ENCODE peak calls at places on chromosomes 1 and 21, in four cellular contexts. One of them, this sample, is unnamed.

GRCh38 chr1:198848206-198848605 is 209.4 kb downstream of the PTPRC start:
- DNase-seq in brain microvascular endothelial cell: no peak
- DNase-seq in dorsolateral prefrontal cortex: no peak
- DNase-seq in GM23338: no peak
- DNase-seq in this sample: no peak

GRCh38 chr1:179424610-179425009 is 58.8 kb downstream of the AXDND1 start:
- DNase-seq in brain microvascular endothelial cell: no peak
- DNase-seq in dorsolateral prefrontal cortex: no peak
- DNase-seq in GM23338: no peak
- DNase-seq in this sample: no peak

GRCh38 chr21:34598931-34599400 is 15.9 kb downstream of the RCAN1 start:
- DNase-seq in brain microvascular endothelial cell: no peak
- DNase-seq in dorsolateral prefrontal cortex: no peak
- DNase-seq in GM23338: no peak
- DNase-seq in this sample: no peak

GRCh38 chr1:238960071-238960470 is 426.3 kb upstream of the CHRM3 start:
- DNase-seq in brain microvascular endothelial cell: peak; percentile 42
- DNase-seq in dorsolateral prefrontal cortex: no peak
- DNase-seq in GM23338: no peak
- DNase-seq in this sample: peak; percentile 94

GRCh38 chr1:923131-923990 is at the start of gene SAMD11:
- DNase-seq in brain microvascular endothelial cell: peak; percentile 74
- DNase-seq in dorsolateral prefrontal cortex: peak; percentile 79
- DNase-seq in GM23338: peak; percentile 71
- DNase-seq in this sample: peak; percentile 52

GRCh38 chr1:22607154-22607553 is 29.3 kb upstream of the C1QA start:
- DNase-seq in brain microvascular endothelial cell: no peak
- DNase-seq in dorsolateral prefrontal cortex: no peak
- DNase-seq in GM23338: peak; percentile 57
- DNase-seq in this sample: no peak

GRCh38 chr21:42716074-42716473 is 62.7 kb downstream of the PDE9A start:
- DNase-seq in brain microvascular endothelial cell: no peak
- DNase-seq in dorsolateral prefrontal cortex: no peak
- DNase-seq in GM23338: no peak
- DNase-seq in this sample: no peak

GRCh38 chr1:218209351-218209861 is 75.7 kb upstream of the RRP15 start:
- DNase-seq in brain microvascular endothelial cell: peak; percentile 51
- DNase-seq in dorsolateral prefrontal cortex: no peak
- DNase-seq in GM23338: no peak
- DNase-seq in this sample: peak; percentile 28

GRCh38 chr1:62238507-62238906 is 43.9 kb downstream of the L1TD1 start:
- DNase-seq in brain microvascular endothelial cell: no peak
- DNase-seq in dorsolateral prefrontal cortex: no peak
- DNase-seq in GM23338: no peak
- DNase-seq in this sample: no peak

GRCh38 chr1:208526726-208527125 is 282.5 kb upstream of the PLXNA2 start:
- DNase-seq in brain microvascular endothelial cell: no peak
- DNase-seq in dorsolateral prefrontal cortex: no peak
- DNase-seq in GM23338: no peak
- DNase-seq in this sample: no peak

GRCh38 chr21:36141513-36141925 is 6.6 kb downstream of the CBR3 start:
- DNase-seq in brain microvascular endothelial cell: peak; percentile 72
- DNase-seq in dorsolateral prefrontal cortex: peak; percentile 67
- DNase-seq in GM23338: peak; percentile 99
- DNase-seq in this sample: no peak

GRCh38 chr1:180178511-180179161 is 24.0 kb downstream of the QSOX1 start:
- DNase-seq in brain microvascular endothelial cell: peak; percentile 38
- DNase-seq in dorsolateral prefrontal cortex: peak; percentile 78
- DNase-seq in GM23338: peak; percentile 85
- DNase-seq in this sample: no peak

GRCh38 chr1:206631085-206631509 is 4.2 kb upstream of the DYRK3 start:
- DNase-seq in brain microvascular endothelial cell: peak; percentile 80
- DNase-seq in dorsolateral prefrontal cortex: no peak
- DNase-seq in GM23338: peak; percentile 96
- DNase-seq in this sample: peak; percentile 80

GRCh38 chr1:153749408-153750005 is 21.7 kb downstream of the INTS3 start:
- DNase-seq in brain microvascular endothelial cell: peak; percentile 75
- DNase-seq in dorsolateral prefrontal cortex: peak; percentile 82
- DNase-seq in GM23338: peak; percentile 88
- DNase-seq in this sample: peak; percentile 34

GRCh38 chr1:243549108-243549507 is 293.3 kb downstream of the SDCCAG8 start:
- DNase-seq in brain microvascular endothelial cell: peak; percentile 77
- DNase-seq in dorsolateral prefrontal cortex: no peak
- DNase-seq in GM23338: no peak
- DNase-seq in this sample: peak; percentile 49

GRCh38 chr1:240737268-240737667 is 125.3 kb upstream of the GREM2 start:
- DNase-seq in brain microvascular endothelial cell: no peak
- DNase-seq in dorsolateral prefrontal cortex: no peak
- DNase-seq in GM23338: no peak
- DNase-seq in this sample: no peak

GRCh38 chr1:154599658-154600057 is 8.3 kb downstream of the ADAR start:
- DNase-seq in brain microvascular endothelial cell: no peak
- DNase-seq in dorsolateral prefrontal cortex: peak; percentile 43
- DNase-seq in GM23338: no peak
- DNase-seq in this sample: no peak

GRCh38 chr1:183931646-183932271 is 105.8 kb downstream of the COLGALT2 start:
- DNase-seq in brain microvascular endothelial cell: peak; percentile 8
- DNase-seq in dorsolateral prefrontal cortex: no peak
- DNase-seq in GM23338: no peak
- DNase-seq in this sample: no peak

GRCh38 chr1:186330758-186331157 is 44.3 kb downstream of the TPR start:
- DNase-seq in brain microvascular endothelial cell: peak; percentile 6
- DNase-seq in dorsolateral prefrontal cortex: no peak
- DNase-seq in GM23338: peak; percentile 62
- DNase-seq in this sample: no peak

GRCh38 chr1:181151378-181152326 is 63.2 kb downstream of the IER5 start:
- DNase-seq in brain microvascular endothelial cell: no peak
- DNase-seq in dorsolateral prefrontal cortex: no peak
- DNase-seq in GM23338: no peak
- DNase-seq in this sample: no peak

GRCh38 chr1:202618387-202619022 is 91.7 kb downstream of the SYT2 start:
- DNase-seq in brain microvascular endothelial cell: peak; percentile 59
- DNase-seq in dorsolateral prefrontal cortex: no peak
- DNase-seq in GM23338: no peak
- DNase-seq in this sample: peak; percentile 26

DNA sequence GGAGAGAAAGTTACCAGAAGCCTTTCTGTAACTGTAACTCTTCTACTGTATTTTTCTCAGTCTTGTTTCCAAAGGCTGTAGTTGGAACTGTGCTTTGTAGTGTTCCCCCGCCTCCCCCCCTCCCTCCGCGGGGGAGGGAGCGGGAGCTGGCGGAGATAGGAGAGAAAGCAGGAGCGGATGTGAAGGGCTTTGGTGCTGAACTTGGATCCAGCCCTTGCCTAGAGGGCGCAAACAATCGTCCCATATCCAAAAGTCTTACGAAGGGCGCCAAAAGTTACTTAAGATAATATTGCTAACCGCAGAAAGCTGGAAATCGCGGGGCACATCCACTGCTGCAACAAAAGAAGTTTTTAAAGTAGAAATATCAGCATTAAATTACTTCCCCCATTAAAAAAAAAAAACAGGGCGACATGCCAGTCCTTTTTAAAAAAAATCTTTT is 2.4 kb upstream of the NFIA start:
- DNase-seq in brain microvascular endothelial cell: peak; percentile 57
- DNase-seq in dorsolateral prefrontal cortex: peak; percentile 77
- DNase-seq in GM23338: peak; percentile 88
- DNase-seq in this sample: peak; percentile 67
- H3K4me3 ChIP-seq in brain microvascular endothelial cell: peak overlapping the region; percentile 42
- H3K4me3 ChIP-seq in dorsolateral prefrontal cortex: peak overlapping the region; percentile 40
- H3K4me3 ChIP-seq in GM23338: peak overlapping the region; percentile 58
- H3K4me3 ChIP-seq in this sample: peak overlapping the region; percentile 27

DNA sequence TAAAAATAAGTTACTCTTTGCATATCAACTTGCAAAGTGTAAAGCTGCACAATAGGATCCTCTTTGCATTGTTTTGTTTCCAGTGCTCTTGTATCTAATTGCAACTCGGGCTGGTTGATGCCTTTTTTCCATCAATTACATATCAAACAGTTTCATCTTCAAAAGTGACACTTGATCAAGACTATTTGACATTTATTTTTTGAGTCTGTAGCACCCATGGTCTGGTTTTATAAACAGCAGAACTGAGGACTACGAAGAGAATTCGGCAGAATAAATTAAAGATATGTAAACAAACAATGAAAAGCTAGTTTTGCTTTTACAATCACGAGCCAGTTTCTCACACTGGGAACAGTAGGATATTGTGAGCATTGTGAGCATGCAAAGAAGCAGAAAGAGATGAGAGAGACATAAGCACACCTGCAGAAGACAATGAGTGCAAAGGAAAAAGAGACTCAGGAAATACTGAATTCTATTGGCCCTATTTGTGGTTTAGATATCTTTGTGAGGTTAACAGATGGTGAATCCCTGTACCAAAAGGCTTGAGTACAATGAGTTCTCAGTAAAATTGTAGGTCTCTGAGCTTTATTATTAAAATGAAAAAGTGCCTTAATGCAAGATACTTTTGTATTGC is 45.4 kb downstream of the RPL5 start:
- DNase-seq in brain microvascular endothelial cell: no peak
- DNase-seq in dorsolateral prefrontal cortex: no peak
- DNase-seq in GM23338: no peak
- DNase-seq in this sample: no peak
- H3K4me3 ChIP-seq in brain microvascular endothelial cell: no peak overlapping the region
- H3K4me3 ChIP-seq in dorsolateral prefrontal cortex: peak overlapping the region; percentile 28
- H3K4me3 ChIP-seq in GM23338: no peak overlapping the region
- H3K4me3 ChIP-seq in this sample: no peak overlapping the region

GRCh38 chr1:40383488-40384412 is 10.2 kb downstream of the SMAP2 start:
- DNase-seq in brain microvascular endothelial cell: no peak
- DNase-seq in dorsolateral prefrontal cortex: no peak
- DNase-seq in GM23338: no peak
- DNase-seq in this sample: peak; percentile 63
- H3K4me3 ChIP-seq in brain microvascular endothelial cell: no peak overlapping the region
- H3K4me3 ChIP-seq in dorsolateral prefrontal cortex: peak overlapping the region; percentile 40
- H3K4me3 ChIP-seq in GM23338: no peak overlapping the region
- H3K4me3 ChIP-seq in this sample: no peak overlapping the region

GRCh38 chr1:165634154-165634921 is 3.3 kb downstream of the MGST3 start:
- DNase-seq in brain microvascular endothelial cell: no peak
- DNase-seq in dorsolateral prefrontal cortex: no peak
- DNase-seq in GM23338: peak; percentile 37
- DNase-seq in this sample: no peak

GRCh38 chr1:165632491-165632890 is 1.5 kb downstream of the MGST3 start:
- DNase-seq in brain microvascular endothelial cell: no peak
- DNase-seq in dorsolateral prefrontal cortex: no peak
- DNase-seq in GM23338: no peak
- DNase-seq in this sample: no peak

GRCh38 chr1:165632152-165632469 is 1.1 kb downstream of the MGST3 start:
- DNase-seq in brain microvascular endothelial cell: no peak
- DNase-seq in dorsolateral prefrontal cortex: no peak
- DNase-seq in GM23338: peak; percentile 60
- DNase-seq in this sample: no peak

GRCh38 chr1:165635329-165635728 is 4.3 kb downstream of the MGST3 start:
- DNase-seq in brain microvascular endothelial cell: no peak
- DNase-seq in dorsolateral prefrontal cortex: no peak
- DNase-seq in GM23338: no peak
- DNase-seq in this sample: no peak

DNA sequence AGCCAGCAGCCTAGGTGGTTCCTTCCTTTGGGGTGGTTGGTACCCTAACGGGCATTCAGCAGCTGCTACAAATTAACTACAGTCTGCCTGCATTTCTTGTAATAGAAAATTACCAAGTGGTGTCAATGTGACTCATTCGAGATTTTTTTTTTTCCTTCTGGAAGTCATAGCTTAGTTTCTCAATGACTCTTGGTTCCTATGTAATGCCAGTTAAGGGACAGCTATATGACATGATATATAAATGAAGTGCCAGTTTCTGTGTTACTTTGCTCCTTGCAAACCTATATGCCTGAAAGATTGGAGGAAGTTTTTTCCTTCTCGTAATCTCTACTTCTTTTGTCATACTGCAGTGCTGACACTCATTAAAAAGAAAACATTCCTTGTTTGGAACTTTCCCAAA is 2.6 kb downstream of the MGST3 start:
- DNase-seq in brain microvascular endothelial cell: no peak
- DNase-seq in dorsolateral prefrontal cortex: no peak
- DNase-seq in GM23338: no peak
- DNase-seq in this sample: no peak
- H3K4me3 ChIP-seq in brain microvascular endothelial cell: no peak overlapping the region
- H3K4me3 ChIP-seq in dorsolateral prefrontal cortex: peak overlapping the region; percentile 95
- H3K4me3 ChIP-seq in GM23338: no peak overlapping the region
- H3K4me3 ChIP-seq in this sample: no peak overlapping the region

DNA sequence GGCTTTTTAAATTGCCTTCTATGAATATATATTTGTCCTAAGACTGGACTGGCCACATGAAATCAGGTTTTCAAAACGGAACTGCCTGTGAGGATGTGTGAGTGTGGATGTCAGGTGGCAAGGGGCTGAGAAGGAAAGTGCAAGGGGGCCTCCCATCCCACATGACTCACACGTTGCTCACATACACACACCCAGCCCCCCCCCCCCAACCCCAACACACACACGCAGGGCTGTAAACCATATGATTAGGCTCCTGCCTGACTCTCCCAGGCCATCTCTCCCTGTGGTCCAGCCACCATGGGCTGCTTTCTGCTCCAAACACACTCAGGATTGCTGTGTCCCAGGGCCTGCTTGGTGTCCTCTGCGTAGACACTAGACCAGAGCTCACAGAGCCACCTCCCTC is 22.4 kb downstream of the DEGS1 start:
- DNase-seq in brain microvascular endothelial cell: peak; percentile 57
- DNase-seq in dorsolateral prefrontal cortex: no peak
- DNase-seq in GM23338: no peak
- DNase-seq in this sample: peak; percentile 81
- H3K4me3 ChIP-seq in brain microvascular endothelial cell: peak overlapping the region; percentile 24
- H3K4me3 ChIP-seq in dorsolateral prefrontal cortex: no peak overlapping the region
- H3K4me3 ChIP-seq in GM23338: no peak overlapping the region
- H3K4me3 ChIP-seq in this sample: peak overlapping the region; percentile 5